ENCODE peak calls at places on chromosome 21, in four cellular contexts. K is activated T-cell treated with anti-CD3 and anti-CD28 coated beads, Interleukin-2, amount 50 U/mL, for 72 hours; O is neuronal stem cell; T is central memory CD4-positive, alpha-beta T cell. M is an unnamed sample.

GRCh38 chr21:17931080-17931479 is 111.9 kb upstream of the C21orf91 start:
- DNase-seq in K (no peak), O (no peak), T (no peak), M (no peak)

GRCh38 chr21:31666445-31667010 is 7.0 kb downstream of the SOD1 start:
- DNase-seq in T (no peak), K (no peak), O (no peak), M (no peak)

GRCh38 chr21:33403128-33403785 is at the start of gene IFNGR2:
- DNase-seq in T (peak), K (peak), O (peak), M (peak)

GRCh38 chr21:18840239-18840638 is 436.7 kb upstream of the TMPRSS15 start:
- DNase-seq in O (no peak), T (no peak), K (no peak), M (no peak)

GRCh38 chr21:41240040-41240439 is 72.1 kb downstream of the BACE2 start:
- DNase-seq in K (no peak), T (no peak), O (no peak), M (no peak)

GRCh38 chr21:29777155-29777554 is 162.6 kb downstream of the GRIK1 start:
- DNase-seq in T (no peak), K (no peak), O (no peak), M (no peak)

GRCh38 chr21:33682992-33683627 is 40.8 kb downstream of the ITSN1 start:
- DNase-seq in O (no peak), K (no peak), T (no peak), M (peak)

GRCh38 chr21:34821717-34822116 is 152.9 kb downstream of the CLIC6 start:
- DNase-seq in T (no peak), K (no peak), O (no peak), M (no peak)

GRCh38 chr21:28436286-28436932 is 556.3 kb downstream of the LTN1 start:
- DNase-seq in K (no peak), T (no peak), O (no peak), M (peak)

GRCh38 chr21:33025471-33026298 is at the start of gene OLIG2:
- DNase-seq in T (no peak), O (peak), K (no peak), M (no peak)

M was measured in cardiac muscle cell.